ENCODE peak calls at places on chromosomes 7 and 10, in four cellular contexts. One of them, this sample, is unnamed.

GRCh38 chr10:47380341-47381215 is 3.5 kb downstream of the ZNF488 start:
- DNase-seq in GM12865: no peak
- DNase-seq in colonic mucosa: peak
- DNase-seq in fibroblast of lung: no peak
- DNase-seq in this sample: no peak

GRCh38 chr10:114045071-114045737 is 1.5 kb downstream of the ADRB1 start:
- DNase-seq in GM12865: peak
- DNase-seq in colonic mucosa: peak
- DNase-seq in fibroblast of lung: no peak
- DNase-seq in this sample: peak

GRCh38 chr7:77662869-77663268 is 33.4 kb upstream of the RSBN1L start:
- DNase-seq in GM12865: no peak
- DNase-seq in colonic mucosa: no peak
- DNase-seq in fibroblast of lung: no peak
- DNase-seq in this sample: no peak

GRCh38 chr10:97861351-97861750 is 11.7 kb downstream of the GOLGA7B start:
- DNase-seq in GM12865: no peak
- DNase-seq in colonic mucosa: no peak
- DNase-seq in fibroblast of lung: peak
- DNase-seq in this sample: peak

GRCh38 chr7:102453319-102453718 is 11.3 kb downstream of the ALKBH4 start:
- DNase-seq in GM12865: no peak
- DNase-seq in colonic mucosa: no peak
- DNase-seq in fibroblast of lung: no peak
- DNase-seq in this sample: no peak

GRCh38 chr10:73873843-73874215 is 526 bp downstream of the CAMK2G start:
- DNase-seq in GM12865: peak
- DNase-seq in colonic mucosa: no peak
- DNase-seq in fibroblast of lung: no peak
- DNase-seq in this sample: peak

GRCh38 chr7:41117431-41117830 is 585.5 kb downstream of the INHBA start:
- DNase-seq in GM12865: no peak
- DNase-seq in colonic mucosa: no peak
- DNase-seq in fibroblast of lung: no peak
- DNase-seq in this sample: no peak

GRCh38 chr10:91536101-91536500 is 96.8 kb downstream of the PPP1R3C start:
- DNase-seq in GM12865: no peak
- DNase-seq in colonic mucosa: peak
- DNase-seq in fibroblast of lung: peak
- DNase-seq in this sample: no peak

GRCh38 chr10:8056378-8056777 is 1.9 kb downstream of the GATA3 start:
- DNase-seq in GM12865: no peak
- DNase-seq in colonic mucosa: no peak
- DNase-seq in fibroblast of lung: no peak
- DNase-seq in this sample: no peak

GRCh38 chr7:45576249-45576929 is 2.2 kb downstream of the ADCY1 start:
- DNase-seq in GM12865: no peak
- DNase-seq in colonic mucosa: no peak
- DNase-seq in fibroblast of lung: no peak
- DNase-seq in this sample: no peak

GRCh38 chr10:61465216-61465496 is 12.0 kb upstream of the TMEM26 start:
- DNase-seq in GM12865: no peak
- DNase-seq in colonic mucosa: no peak
- DNase-seq in fibroblast of lung: no peak
- DNase-seq in this sample: no peak

GRCh38 chr7:151247016-151247580 is 1.4 kb downstream of the SMARCD3 start:
- DNase-seq in GM12865: no peak
- DNase-seq in colonic mucosa: no peak
- DNase-seq in fibroblast of lung: no peak
- DNase-seq in this sample: no peak

GRCh38 chr10:94500063-94500462 is 45.5 kb upstream of the HELLS start:
- DNase-seq in GM12865: no peak
- DNase-seq in colonic mucosa: no peak
- DNase-seq in fibroblast of lung: no peak
- DNase-seq in this sample: peak

GRCh38 chr7:25812086-25812855 is 339.7 kb upstream of the NFE2L3 start:
- DNase-seq in GM12865: no peak
- DNase-seq in colonic mucosa: no peak
- DNase-seq in fibroblast of lung: no peak
- DNase-seq in this sample: no peak

GRCh38 chr7:91265693-91266066 is 1.4 kb downstream of the FZD1 start:
- DNase-seq in GM12865: peak
- DNase-seq in colonic mucosa: peak
- DNase-seq in fibroblast of lung: peak
- DNase-seq in this sample: no peak

GRCh38 chr7:37901236-37901827 is 15.3 kb downstream of the SFRP4 start:
- DNase-seq in GM12865: peak
- DNase-seq in colonic mucosa: no peak
- DNase-seq in fibroblast of lung: peak
- DNase-seq in this sample: peak

GRCh38 chr7:2478387-2478760 is 2.2 kb upstream of the GRIFIN start:
- DNase-seq in GM12865: no peak
- DNase-seq in colonic mucosa: peak
- DNase-seq in fibroblast of lung: peak
- DNase-seq in this sample: no peak

GRCh38 chr7:65974191-65974801 is 7.7 kb downstream of the GUSB start:
- DNase-seq in GM12865: no peak
- DNase-seq in colonic mucosa: no peak
- DNase-seq in fibroblast of lung: no peak
- DNase-seq in this sample: no peak

GRCh38 chr10:7589748-7590147 is 77.0 kb downstream of the ITIH5 start:
- DNase-seq in GM12865: no peak
- DNase-seq in colonic mucosa: no peak
- DNase-seq in fibroblast of lung: no peak
- DNase-seq in this sample: no peak

GRCh38 chr10:128220011-128220410 is 93.8 kb upstream of the MKI67 start:
- DNase-seq in GM12865: no peak
- DNase-seq in colonic mucosa: no peak
- DNase-seq in fibroblast of lung: no peak
- DNase-seq in this sample: no peak

GRCh38 chr10:23439452-23439919 is 611 bp downstream of the OTUD1 start:
- DNase-seq in GM12865: no peak
- DNase-seq in colonic mucosa: no peak
- DNase-seq in fibroblast of lung: peak
- DNase-seq in this sample: no peak

GRCh38 chr7:92685146-92686042 is 95.2 kb upstream of the FAM133B start:
- DNase-seq in GM12865: no peak
- DNase-seq in colonic mucosa: no peak
- DNase-seq in fibroblast of lung: no peak
- DNase-seq in this sample: no peak

GRCh38 chr7:149496642-149497391 is 792 bp downstream of the ZNF746 start:
- DNase-seq in GM12865: peak
- DNase-seq in colonic mucosa: peak
- DNase-seq in fibroblast of lung: peak
- DNase-seq in this sample: peak

GRCh38 chr7:116809636-116810266 is 52.6 kb upstream of the CAPZA2 start:
- DNase-seq in GM12865: peak
- DNase-seq in colonic mucosa: peak
- DNase-seq in fibroblast of lung: peak
- DNase-seq in this sample: peak

GRCh38 chr7:53485354-53485753 is 449.9 kb downstream of the POM121L12 start:
- DNase-seq in GM12865: no peak
- DNase-seq in colonic mucosa: no peak
- DNase-seq in fibroblast of lung: no peak
- DNase-seq in this sample: no peak

GRCh38 chr7:87934699-87935372 is 785 bp downstream of the ADAM22 start:
- DNase-seq in GM12865: peak
- DNase-seq in colonic mucosa: peak
- DNase-seq in fibroblast of lung: peak
- DNase-seq in this sample: peak

GRCh38 chr10:33327750-33328149 is 6.7 kb downstream of the NRP1 start:
- DNase-seq in GM12865: no peak
- DNase-seq in colonic mucosa: no peak
- DNase-seq in fibroblast of lung: peak
- DNase-seq in this sample: peak

GRCh38 chr7:66330961-66331360 is 125.8 kb downstream of the TPST1 start:
- DNase-seq in GM12865: no peak
- DNase-seq in colonic mucosa: peak
- DNase-seq in fibroblast of lung: peak
- DNase-seq in this sample: no peak

GRCh38 chr7:125173571-125173970 is 243.9 kb upstream of the POT1 start:
- DNase-seq in GM12865: no peak
- DNase-seq in colonic mucosa: no peak
- DNase-seq in fibroblast of lung: peak
- DNase-seq in this sample: no peak

GRCh38 chr10:48526371-48526821 is 78.5 kb downstream of the ARHGAP22 start:
- DNase-seq in GM12865: no peak
- DNase-seq in colonic mucosa: no peak
- DNase-seq in fibroblast of lung: peak
- DNase-seq in this sample: peak

GRCh38 chr7:98754041-98754479 is 115.8 kb downstream of the TMEM130 start:
- DNase-seq in GM12865: peak
- DNase-seq in colonic mucosa: no peak
- DNase-seq in fibroblast of lung: peak
- DNase-seq in this sample: peak

DNA sequence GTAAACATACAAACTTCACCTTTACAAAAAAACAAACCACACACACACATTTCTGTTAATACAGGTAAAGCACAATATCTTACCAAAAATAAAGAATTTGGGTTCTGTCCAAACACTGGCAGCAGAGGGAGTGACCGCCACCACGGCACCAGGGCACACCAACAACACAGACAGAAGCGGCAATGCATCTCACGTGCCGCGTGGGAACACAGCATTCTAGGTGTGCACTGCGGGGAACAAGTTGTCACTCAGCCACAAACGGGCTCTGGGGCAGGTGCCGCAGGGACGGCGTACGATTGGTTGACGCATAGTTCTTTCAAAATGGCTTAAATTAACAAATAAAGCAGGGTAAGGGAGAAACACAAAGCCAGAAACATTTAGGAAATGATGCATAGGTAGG is 22.3 kb downstream of the PDGFA start:
- DNase-seq in GM12865: no peak
- DNase-seq in colonic mucosa: no peak
- DNase-seq in fibroblast of lung: no peak
- DNase-seq in this sample: no peak
- H3K4me3 ChIP-seq in GM12865: no peak
- H3K4me3 ChIP-seq in colonic mucosa: no peak
- H3K4me3 ChIP-seq in fibroblast of lung: no peak
- H3K4me3 ChIP-seq in this sample: no peak

GRCh38 chr10:103353281-103353680 is 2.3 kb upstream of the PCGF6 start:
- DNase-seq in GM12865: peak
- DNase-seq in colonic mucosa: no peak
- DNase-seq in fibroblast of lung: no peak
- DNase-seq in this sample: peak
- TF ChIP-seq CTCF in GM12865: no peak
- TF ChIP-seq CTCF in colonic mucosa: no peak
- TF ChIP-seq CTCF in fibroblast of lung: no peak
- TF ChIP-seq CTCF in this sample: no peak

DNA sequence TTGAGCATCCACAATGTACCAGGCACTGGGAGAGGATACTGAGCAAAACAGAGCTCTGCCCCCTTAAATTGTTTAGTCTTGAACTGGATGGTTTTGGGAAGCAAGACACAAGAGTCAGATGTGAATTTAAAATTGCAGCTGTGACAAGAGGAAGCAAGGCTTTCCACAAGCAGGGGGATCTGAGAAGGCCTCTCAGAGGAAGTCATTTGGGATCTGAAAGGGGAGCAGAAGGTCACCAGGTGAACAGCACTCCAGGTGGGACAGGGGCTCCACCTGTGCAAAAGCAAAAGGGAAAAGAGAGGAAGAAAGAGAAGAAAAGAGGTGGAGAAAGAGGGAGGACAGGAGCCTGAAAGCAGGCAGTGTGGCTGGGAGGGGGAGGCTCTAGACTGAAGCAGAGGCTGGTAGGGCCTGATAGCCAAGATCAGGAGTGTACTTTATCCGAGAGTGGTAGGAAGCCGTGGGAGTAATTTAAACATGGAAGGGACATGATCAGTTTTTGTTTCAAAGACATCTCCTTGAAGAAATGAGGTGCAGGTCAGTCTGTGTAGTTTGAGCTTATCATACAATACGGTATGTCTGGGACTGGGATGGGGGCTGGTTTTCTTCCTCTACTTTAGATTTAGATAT is 76.1 kb upstream of the DUSP5 start:
- DNase-seq in GM12865: peak
- DNase-seq in colonic mucosa: no peak
- DNase-seq in fibroblast of lung: no peak
- DNase-seq in this sample: no peak
- H3K4me3 ChIP-seq in GM12865: no peak
- H3K4me3 ChIP-seq in colonic mucosa: no peak
- H3K4me3 ChIP-seq in fibroblast of lung: no peak
- H3K4me3 ChIP-seq in this sample: no peak

GRCh38 chr10:26861326-26861998 is 704 bp upstream of the ABI1 start:
- DNase-seq in GM12865: no peak
- DNase-seq in colonic mucosa: no peak
- DNase-seq in fibroblast of lung: no peak
- DNase-seq in this sample: no peak
- TF ChIP-seq CTCF in GM12865: no peak
- TF ChIP-seq CTCF in colonic mucosa: no peak
- TF ChIP-seq CTCF in fibroblast of lung: no peak
- TF ChIP-seq CTCF in this sample: no peak

GRCh38 chr10:6564367-6564766 is 15.7 kb downstream of the PRKCQ start:
- DNase-seq in GM12865: no peak
- DNase-seq in colonic mucosa: no peak
- DNase-seq in fibroblast of lung: no peak
- DNase-seq in this sample: no peak

GRCh38 chr10:6563720-6564119 is 16.4 kb downstream of the PRKCQ start:
- DNase-seq in GM12865: no peak
- DNase-seq in colonic mucosa: no peak
- DNase-seq in fibroblast of lung: no peak
- DNase-seq in this sample: no peak

GRCh38 chr10:6563075-6563474 is 17.0 kb downstream of the PRKCQ start:
- DNase-seq in GM12865: no peak
- DNase-seq in colonic mucosa: no peak
- DNase-seq in fibroblast of lung: no peak
- DNase-seq in this sample: no peak

GRCh38 chr10:6561552-6561951 is 18.5 kb downstream of the PRKCQ start:
- DNase-seq in GM12865: no peak
- DNase-seq in colonic mucosa: no peak
- DNase-seq in fibroblast of lung: no peak
- DNase-seq in this sample: no peak

DNA sequence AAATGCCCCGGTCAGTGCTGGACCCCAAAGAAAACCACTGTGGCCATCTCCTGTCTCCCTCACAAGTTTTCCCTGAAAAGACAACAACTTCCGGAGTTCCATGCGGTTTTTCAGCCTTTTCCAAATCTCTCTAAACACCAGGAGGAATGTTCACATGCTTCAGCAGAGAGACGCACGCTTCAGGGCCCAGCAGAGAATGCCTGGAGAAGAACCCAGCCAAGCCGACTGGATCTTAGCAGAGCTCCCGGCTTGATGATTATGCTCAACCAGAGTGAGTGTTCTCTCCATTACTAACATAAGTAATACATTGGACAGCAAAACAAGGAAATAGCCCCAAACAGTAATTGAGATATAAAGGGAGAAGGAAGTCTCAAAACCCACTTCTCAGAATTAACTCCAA is 17.9 kb downstream of the PRKCQ start:
- DNase-seq in GM12865: no peak
- DNase-seq in colonic mucosa: no peak
- DNase-seq in fibroblast of lung: no peak
- DNase-seq in this sample: no peak
- H3K4me3 ChIP-seq in GM12865: no peak
- H3K4me3 ChIP-seq in colonic mucosa: no peak
- H3K4me3 ChIP-seq in fibroblast of lung: no peak
- H3K4me3 ChIP-seq in this sample: no peak

GRCh38 chr10:74888947-74889661 is 62.7 kb downstream of the KAT6B start:
- DNase-seq in GM12865: no peak
- DNase-seq in colonic mucosa: no peak
- DNase-seq in fibroblast of lung: no peak
- DNase-seq in this sample: peak
- TF ChIP-seq CTCF in GM12865: no peak
- TF ChIP-seq CTCF in colonic mucosa: no peak
- TF ChIP-seq CTCF in fibroblast of lung: no peak
- TF ChIP-seq CTCF in this sample: peak